ENCODE peak calls at places on chromosomes 7 and 10, in eight cellular contexts. H is left lung, N is hepatocyte, D is neural crest cell, G is GM23338, X is PC-9, F is coronary artery, U is cardiac fibroblast. Z is an unnamed sample.

GRCh38 chr7:16728811-16729210 is 24.7 kb upstream of the TSPAN13 start:
- DNase-seq in G (no peak), H (no peak), N (no peak), X (no peak), D (no peak), F (no peak), U (no peak), Z (no peak)

GRCh38 chr10:23522345-23522744 is 83.5 kb downstream of the OTUD1 start:
- DNase-seq in D (no peak), H (no peak), U (peak; percentile 18), F (no peak), N (no peak), X (peak; percentile 12), G (no peak), Z (no peak)

GRCh38 chr10:110859947-110860376 is 11.8 kb upstream of the PDCD4 start:
- DNase-seq in N (peak; percentile 64), U (peak; percentile 43), F (no peak), X (no peak), D (no peak), G (no peak), H (no peak), Z (peak; percentile 59)

GRCh38 chr7:155269766-155270585 is 27.7 kb upstream of the INSIG1 start:
- DNase-seq in H (no peak), F (no peak), X (peak; percentile 72), U (peak; percentile 92), D (no peak), G (no peak), N (no peak), Z (no peak)

GRCh38 chr10:35992107-35992506 is 350.0 kb upstream of the FZD8 start:
- DNase-seq in X (no peak), D (no peak), U (no peak), F (no peak), H (no peak), G (no peak), N (no peak), Z (no peak)

GRCh38 chr7:140230862-140231778 is 54.3 kb upstream of the KDM7A start:
- DNase-seq in N (peak; percentile 42), U (peak; percentile 34), H (peak; percentile 66), D (peak; percentile 45), F (no peak), X (no peak), G (peak; percentile 94), Z (peak; percentile 51)

GRCh38 chr10:36802523-36803153 is 322.8 kb upstream of the ANKRD30A start:
- DNase-seq in D (no peak), U (no peak), F (no peak), X (no peak), H (peak; percentile 47), N (peak; percentile 47), G (no peak), Z (no peak)

GRCh38 chr7:66771795-66772194 is 31.3 kb downstream of the RABGEF1 start:
- DNase-seq in N (no peak), U (no peak), X (no peak), G (no peak), H (no peak), D (no peak), F (no peak), Z (no peak)

GRCh38 chr10:14416308-14416700 is 85.6 kb upstream of the FRMD4A start:
- DNase-seq in N (peak; percentile 23), X (peak; percentile 44), D (no peak), G (no peak), U (peak; percentile 79), F (no peak), H (no peak), Z (no peak)

GRCh38 chr7:47337531-47337930 is 244.4 kb downstream of the TNS3 start:
- DNase-seq in F (peak; percentile 19), N (no peak), X (no peak), G (peak; percentile 41), H (no peak), U (no peak), D (no peak), Z (no peak)

GRCh38 chr10:11875499-11876281 is 52.5 kb downstream of the PROSER2 start:
- DNase-seq in D (no peak), N (peak; percentile 92), H (peak; percentile 86), G (peak; percentile 58), X (peak; percentile 97), U (peak; percentile 96), F (peak; percentile 83), Z (no peak)

GRCh38 chr7:97470726-97471125 is 261.2 kb upstream of the TAC1 start:
- DNase-seq in N (no peak), G (no peak), F (no peak), X (no peak), D (no peak), U (no peak), H (no peak), Z (no peak)

GRCh38 chr10:116536810-116537209 is 8.9 kb upstream of the PNLIP start:
- DNase-seq in X (no peak), U (no peak), D (no peak), H (no peak), F (no peak), N (no peak), G (no peak), Z (no peak)

GRCh38 chr7:1663857-1664651 is 6.0 kb upstream of the ELFN1 start:
- DNase-seq in D (no peak), N (peak; percentile 14), U (no peak), H (peak; percentile 33), X (no peak), F (peak; percentile 65), G (peak; percentile 78), Z (peak; percentile 43)

GRCh38 chr10:13839430-13839986 is 252.7 kb downstream of the PRPF18 start:
- DNase-seq in H (no peak), X (peak; percentile 31), D (no peak), U (peak; percentile 92), F (peak; percentile 87), G (no peak), N (peak; percentile 50), Z (no peak)

GRCh38 chr10:68603766-68604165 is 43.6 kb downstream of the TET1 start:
- DNase-seq in U (no peak), G (peak; percentile 37), N (no peak), F (no peak), D (no peak), H (no peak), X (no peak), Z (no peak)
- TF ChIP-seq CTCF in U (no peak), G (no peak), N (no peak), F (no peak), D (peak; percentile 36), H (no peak), X (no peak), Z (no peak)

DNA sequence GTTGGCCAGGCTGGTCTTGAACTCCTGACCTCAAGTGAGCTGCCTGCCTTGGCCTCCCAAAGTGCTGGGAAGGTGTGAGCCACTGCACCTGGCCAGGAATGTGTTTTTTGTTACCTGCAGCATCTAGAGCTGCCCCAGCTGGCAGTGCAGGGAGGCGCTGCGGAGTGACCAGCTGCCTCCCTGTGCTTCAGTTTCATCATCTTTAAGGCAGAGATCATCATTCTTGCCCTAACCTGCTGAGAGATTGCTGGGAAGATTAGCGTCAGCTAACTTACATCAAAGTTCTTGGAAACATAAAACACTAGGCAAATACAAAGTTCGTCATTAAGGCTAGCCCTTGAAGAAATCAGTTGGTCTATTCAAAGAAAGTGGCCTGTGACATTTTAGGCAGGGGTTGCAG is 2.3 kb downstream of the ZNF282 start:
- DNase-seq in H (no peak), F (no peak), G (no peak), N (no peak), X (no peak), U (no peak), D (no peak), Z (no peak)
- TF ChIP-seq CTCF in H (no peak), F (no peak), G (no peak), N (no peak), X (no peak), U (no peak), D (no peak), Z (no peak)

GRCh38 chr7:145169908-145170307 is 334.1 kb upstream of the TPK1 start:
- DNase-seq in F (no peak), U (peak; percentile 11), X (no peak), N (no peak), D (no peak), H (no peak), G (peak; percentile 36), Z (no peak)
- TF ChIP-seq CTCF in F (no peak), U (no peak), X (peak; percentile 52), N (peak; percentile 12), D (peak; percentile 47), H (no peak), G (no peak), Z (no peak)

DNA sequence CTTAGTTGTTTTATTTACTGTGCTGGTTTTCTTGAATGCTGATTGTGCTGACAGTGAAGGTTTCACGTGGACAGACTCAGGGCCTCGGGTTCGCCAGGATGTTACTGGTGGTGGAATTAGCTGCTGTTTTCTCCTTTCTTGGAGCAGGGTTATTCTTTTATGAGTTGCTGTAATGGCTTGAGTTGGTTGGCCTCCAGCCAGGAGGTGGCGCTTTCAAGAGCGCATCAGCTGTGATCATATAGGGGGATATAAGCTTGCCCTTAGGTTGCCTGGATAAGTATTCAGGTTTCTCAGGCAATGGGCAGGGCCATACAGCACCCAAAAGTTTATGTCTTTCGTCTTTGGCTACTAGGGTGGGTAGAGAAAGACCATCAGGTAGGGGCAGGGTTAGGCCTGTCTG is 741.3 kb downstream of the PHTF2 start:
- DNase-seq in F (no peak), X (no peak), H (no peak), U (no peak), G (no peak), N (no peak), D (no peak), Z (no peak)
- TF ChIP-seq CTCF in F (no peak), X (no peak), H (no peak), U (no peak), G (peak; percentile 56), N (no peak), D (no peak), Z (no peak)

Z was measured in CD14-positive monocyte.